ENCODE peak calls at places on chromosomes 2 and 18, in eight cellular contexts. S, C, B, H, J, R, Z and E are unnamed samples.
A peak's percentile ranks its signal among the peaks of the same experiment; 100 is the strongest.

GRCh38 chr2:108271691-108272253 is 16.9 kb upstream of the SULT1C2 start:
- DNase-seq in S (no peak), C (peak; percentile 63), B (no peak), H (no peak), J (no peak), R (no peak), Z (peak; percentile 30), E (no peak)

GRCh38 chr2:71670430-71670795 is 217.1 kb downstream of the DYSF start:
- DNase-seq in S (peak; percentile 23), C (no peak), B (no peak), H (no peak), J (no peak), R (no peak), Z (no peak), E (no peak)

GRCh38 chr18:37501136-37501535 is 64.5 kb downstream of the CELF4 start:
- DNase-seq in S (no peak), C (no peak), B (no peak), H (no peak), J (no peak), R (no peak), Z (no peak), E (no peak)

GRCh38 chr2:207394812-207395534 is 134.8 kb upstream of the CREB1 start:
- DNase-seq in S (peak; percentile 78), C (peak; percentile 98), B (no peak), H (no peak), J (no peak), R (peak; percentile 78), Z (peak; percentile 98), E (peak; percentile 85)

GRCh38 chr2:30801821-30802455 is 5.3 kb downstream of the CAPN13 start:
- DNase-seq in S (no peak), C (no peak), B (no peak), H (no peak), J (no peak), R (no peak), Z (no peak), E (no peak)

GRCh38 chr18:68662779-68663178 is 52.1 kb downstream of the TMX3 start:
- DNase-seq in S (no peak), C (peak; percentile 45), B (no peak), H (no peak), J (no peak), R (no peak), Z (peak; percentile 20), E (peak; percentile 21)

GRCh38 chr2:71963295-71963694 is 184.4 kb downstream of the CYP26B1 start:
- DNase-seq in S (no peak), C (no peak), B (no peak), H (no peak), J (no peak), R (peak; percentile 35), Z (peak; percentile 71), E (no peak)

GRCh38 chr2:105301646-105302045 is 27.9 kb downstream of the TGFBRAP1 start:
- DNase-seq in S (no peak), C (no peak), B (no peak), H (no peak), J (no peak), R (no peak), Z (no peak), E (no peak)

GRCh38 chr2:40371525-40372277 is 80.2 kb downstream of the SLC8A1 start:
- DNase-seq in S (no peak), C (peak; percentile 87), B (no peak), H (no peak), J (peak; percentile 18), R (no peak), Z (peak; percentile 74), E (peak; percentile 52)

GRCh38 chr2:100895402-100895801 is 75.5 kb downstream of the NPAS2 start:
- DNase-seq in S (no peak), C (no peak), B (no peak), H (no peak), J (no peak), R (no peak), Z (no peak), E (peak; percentile 65)

GRCh38 chr2:95695613-95696012 is 103.8 kb downstream of the TRIM43 start:
- DNase-seq in S (no peak), C (no peak), B (no peak), H (no peak), J (no peak), R (no peak), Z (peak; percentile 26), E (no peak)

GRCh38 chr18:48909721-48910120 is 41.0 kb downstream of the SMAD7 start:
- DNase-seq in S (no peak), C (no peak), B (no peak), H (no peak), J (no peak), R (no peak), Z (no peak), E (no peak)

GRCh38 chr2:170771049-170771937 is 1.1 kb downstream of the ERICH2 start:
- DNase-seq in S (peak; percentile 75), C (no peak), B (no peak), H (no peak), J (peak; percentile 61), R (peak; percentile 60), Z (no peak), E (peak; percentile 63)